ENCODE peak calls at places on chromosomes 16 and 17, in ten cellular contexts. F is endothelial cell, V is activated B cell treated with CpG ODN at 0.5 μM for 24 hours, W is stomach, D is kidney epithelial cell, N is WTC11, T is neural crest cell, P is transverse colon, X is Panc1, I is HCT116. U is an unnamed sample.

GRCh38 chr16:66250686-66251405 is 115.6 kb upstream of the CDH5 start:
- DNase-seq in F (no peak), V (no peak), W (peak), D (no peak), N (no peak), T (peak), P (peak), X (no peak), I (no peak), U (no peak)

GRCh38 chr17:77331161-77331864 is 190.5 kb downstream of the SEC14L1 start:
- DNase-seq in F (peak), V (peak), W (peak), D (peak), N (peak), T (peak), P (peak), X (no peak), I (peak), U (peak)

GRCh38 chr16:31715915-31716314 is 157.7 kb upstream of the ZNF267 start:
- DNase-seq in F (no peak), V (no peak), W (no peak), D (no peak), N (no peak), T (no peak), P (no peak), X (no peak), I (no peak), U (no peak)

GRCh38 chr17:74798239-74798707 is 22.1 kb upstream of the NAT9 start:
- DNase-seq in F (no peak), V (no peak), W (no peak), D (no peak), N (no peak), T (no peak), P (no peak), X (no peak), I (no peak), U (no peak)

GRCh38 chr17:58343131-58343530 is 8.9 kb downstream of the SUPT4H1 start:
- DNase-seq in F (no peak), V (no peak), W (no peak), D (no peak), N (no peak), T (no peak), P (no peak), X (no peak), I (no peak), U (no peak)

GRCh38 chr16:61181982-61182381 is 854.3 kb downstream of the CDH8 start:
- DNase-seq in F (no peak), V (no peak), W (no peak), D (no peak), N (no peak), T (no peak), P (no peak), X (no peak), I (no peak), U (no peak)

GRCh38 chr17:2176484-2177175 is 121.7 kb downstream of the HIC1 start:
- DNase-seq in F (no peak), V (no peak), W (no peak), D (no peak), N (no peak), T (no peak), P (no peak), X (no peak), I (no peak), U (no peak)

GRCh38 chr17:55420776-55421178 is 858 bp downstream of the MMD start:
- DNase-seq in F (peak), V (peak), W (peak), D (no peak), N (peak), T (peak), P (peak), X (no peak), I (no peak), U (peak)

GRCh38 chr16:86611517-86611840 is 33.1 kb downstream of the FOXL1 start:
- DNase-seq in F (no peak), V (no peak), W (no peak), D (no peak), N (no peak), T (no peak), P (no peak), X (no peak), I (no peak), U (no peak)

GRCh38 chr17:1111599-1112443 is 68.0 kb downstream of the ABR start:
- DNase-seq in F (no peak), V (no peak), W (no peak), D (no peak), N (no peak), T (no peak), P (peak), X (no peak), I (no peak), U (no peak)

GRCh38 chr17:63446981-63447687 is 1.0 kb upstream of the CYB561 start:
- DNase-seq in F (peak), V (peak), W (peak), D (no peak), N (peak), T (no peak), P (peak), X (no peak), I (no peak), U (no peak)

GRCh38 chr17:48617515-48618365 is 2.6 kb upstream of the HOXB8 start:
- DNase-seq in F (no peak), V (no peak), W (no peak), D (no peak), N (no peak), T (no peak), P (no peak), X (no peak), I (no peak), U (no peak)

GRCh38 chr17:4739122-4740024 is at the start of the genes CXCL16 and ZMYND15:
- DNase-seq in F (peak), V (peak), W (peak), D (no peak), N (peak), T (peak), P (peak), X (no peak), I (no peak), U (peak)

GRCh38 chr17:51270675-51271074 is 10.3 kb downstream of the UTP18 start:
- DNase-seq in F (no peak), V (no peak), W (no peak), D (no peak), N (no peak), T (no peak), P (no peak), X (no peak), I (no peak), U (no peak)

GRCh38 chr16:4334724-4335495 is 16.2 kb downstream of the PAM16 start:
- DNase-seq in F (no peak), V (no peak), W (no peak), D (no peak), N (no peak), T (no peak), P (no peak), X (no peak), I (no peak), U (no peak)

GRCh38 chr16:71865173-71865863 is 18.7 kb downstream of the ZNF821 start:
- DNase-seq in F (no peak), V (no peak), W (no peak), D (no peak), N (no peak), T (no peak), P (no peak), X (no peak), I (no peak), U (no peak)

GRCh38 chr16:2056681-2057407 is 9.1 kb downstream of the TSC2 start:
- DNase-seq in F (no peak), V (no peak), W (no peak), D (no peak), N (no peak), T (no peak), P (no peak), X (no peak), I (no peak), U (no peak)

GRCh38 chr17:41101586-41102259 is at the start of gene KRTAP4-16:
- DNase-seq in F (no peak), V (no peak), W (no peak), D (no peak), N (no peak), T (no peak), P (no peak), X (no peak), I (no peak), U (no peak)

GRCh38 chr17:77375917-77376651 is 235.3 kb downstream of the SEC14L1 start:
- DNase-seq in F (no peak), V (no peak), W (peak), D (no peak), N (no peak), T (no peak), P (peak), X (no peak), I (no peak), U (no peak)

GRCh38 chr16:474420-475122 is 49.1 kb downstream of the RAB11FIP3 start:
- DNase-seq in F (no peak), V (no peak), W (no peak), D (no peak), N (no peak), T (no peak), P (peak), X (no peak), I (no peak), U (no peak)

GRCh38 chr16:4404247-4404966 is 12.0 kb downstream of the CORO7 start:
- DNase-seq in F (peak), V (no peak), W (peak), D (no peak), N (peak), T (peak), P (peak), X (no peak), I (no peak), U (no peak)

GRCh38 chr16:87263418-87264052 is 53.7 kb downstream of the C16orf95 start:
- DNase-seq in F (no peak), V (no peak), W (peak), D (no peak), N (no peak), T (no peak), P (peak), X (no peak), I (peak), U (no peak)

GRCh38 chr17:60356947-60357346 is 35.0 kb downstream of the USP32 start:
- DNase-seq in F (no peak), V (no peak), W (no peak), D (no peak), N (no peak), T (no peak), P (no peak), X (no peak), I (no peak), U (no peak)

GRCh38 chr17:68021963-68022362 is 13.6 kb upstream of the KPNA2 start:
- DNase-seq in F (no peak), V (no peak), W (no peak), D (no peak), N (no peak), T (no peak), P (no peak), X (no peak), I (no peak), U (no peak)

GRCh38 chr17:17346428-17347233 is 43.5 kb downstream of the NT5M start:
- DNase-seq in F (no peak), V (no peak), W (peak), D (no peak), N (no peak), T (no peak), P (no peak), X (no peak), I (no peak), U (no peak)

GRCh38 chr16:565420-566330 is 1.1 kb upstream of the NHLRC4 start:
- DNase-seq in F (no peak), V (no peak), W (no peak), D (no peak), N (no peak), T (no peak), P (no peak), X (no peak), I (no peak), U (no peak)

GRCh38 chr16:12319464-12320030 is 343.0 kb downstream of the SNX29 start:
- DNase-seq in F (no peak), V (no peak), W (peak), D (no peak), N (no peak), T (no peak), P (no peak), X (no peak), I (no peak), U (no peak)

GRCh38 chr16:49858200-49859129 is 2.6 kb upstream of the ZNF423 start:
- DNase-seq in F (peak), V (peak), W (no peak), D (no peak), N (peak), T (peak), P (peak), X (no peak), I (no peak), U (no peak)

GRCh38 chr16:19375561-19376158 is 42.0 kb upstream of the TMC5 start:
- DNase-seq in F (peak), V (no peak), W (peak), D (no peak), N (peak), T (peak), P (peak), X (peak), I (peak), U (no peak)

GRCh38 chr17:33038740-33039139 is 47.1 kb downstream of the SPACA3 start:
- DNase-seq in F (peak), V (no peak), W (no peak), D (no peak), N (peak), T (peak), P (peak), X (no peak), I (peak), U (peak)

GRCh38 chr16:86568677-86569623 is 2.3 kb downstream of the FOXC2 start:
- DNase-seq in F (no peak), V (no peak), W (no peak), D (no peak), N (no peak), T (no peak), P (no peak), X (no peak), I (no peak), U (no peak)

GRCh38 chr17:55768946-55769624 is 18.2 kb downstream of the PCTP start:
- DNase-seq in F (no peak), V (no peak), W (no peak), D (no peak), N (no peak), T (no peak), P (no peak), X (no peak), I (no peak), U (no peak)

GRCh38 chr17:4043862-4044261 is 79.6 kb upstream of the ATP2A3 start:
- DNase-seq in F (no peak), V (no peak), W (peak), D (no peak), N (no peak), T (no peak), P (peak), X (no peak), I (no peak), U (no peak)

GRCh38 chr17:40316571-40317344 is 7.8 kb downstream of the RARA start:
- DNase-seq in F (peak), V (no peak), W (peak), D (no peak), N (peak), T (peak), P (peak), X (no peak), I (peak), U (peak)

GRCh38 chr17:67514998-67515397 is 137.9 kb downstream of the PITPNC1 start:
- DNase-seq in F (no peak), V (no peak), W (no peak), D (no peak), N (no peak), T (no peak), P (no peak), X (no peak), I (no peak), U (no peak)

GRCh38 chr17:44501866-44502265 is 1.3 kb downstream of the GPATCH8 start:
- DNase-seq in F (no peak), V (no peak), W (no peak), D (no peak), N (no peak), T (no peak), P (no peak), X (no peak), I (no peak), U (no peak)

GRCh38 chr16:2427526-2427925 is 1.7 kb upstream of the CCNF start:
- DNase-seq in F (no peak), V (no peak), W (no peak), D (no peak), N (no peak), T (no peak), P (no peak), X (no peak), I (no peak), U (no peak)

GRCh38 chr17:29241015-29241963 is 5.4 kb upstream of the CRYBA1 start:
- DNase-seq in F (no peak), V (no peak), W (no peak), D (peak), N (peak), T (peak), P (no peak), X (peak), I (peak), U (no peak)
- TF ChIP-seq CTCF in F (no peak), V (no peak), W (no peak), D (no peak), N (no peak), T (no peak), P (no peak), X (no peak), I (no peak), U (no peak)

DNA sequence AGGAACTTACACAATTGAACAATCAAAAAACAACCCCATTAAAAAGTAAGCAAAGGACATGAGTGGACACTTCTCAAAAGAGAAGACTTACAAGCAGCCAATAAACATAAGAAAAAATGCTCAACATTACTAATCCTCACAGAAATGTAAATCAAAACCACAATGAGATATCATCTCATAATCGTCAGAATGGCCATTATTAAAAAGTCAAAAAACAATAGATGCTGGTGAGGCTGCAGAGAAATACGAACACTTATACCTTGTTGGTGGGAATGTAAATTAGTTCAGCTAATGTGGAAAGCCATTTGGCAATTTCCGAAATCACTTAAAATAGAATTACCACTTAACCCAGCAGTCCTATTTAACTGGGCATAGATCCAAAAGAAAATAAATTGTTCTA is 301.9 kb upstream of the KCNJ16 start:
- DNase-seq in F (no peak), V (no peak), W (no peak), D (no peak), N (no peak), T (no peak), P (no peak), X (no peak), I (no peak), U (no peak)
- TF ChIP-seq CTCF in F (no peak), V (no peak), W (no peak), D (no peak), N (no peak), T (no peak), P (no peak), X (no peak), I (no peak), U (no peak)

DNA sequence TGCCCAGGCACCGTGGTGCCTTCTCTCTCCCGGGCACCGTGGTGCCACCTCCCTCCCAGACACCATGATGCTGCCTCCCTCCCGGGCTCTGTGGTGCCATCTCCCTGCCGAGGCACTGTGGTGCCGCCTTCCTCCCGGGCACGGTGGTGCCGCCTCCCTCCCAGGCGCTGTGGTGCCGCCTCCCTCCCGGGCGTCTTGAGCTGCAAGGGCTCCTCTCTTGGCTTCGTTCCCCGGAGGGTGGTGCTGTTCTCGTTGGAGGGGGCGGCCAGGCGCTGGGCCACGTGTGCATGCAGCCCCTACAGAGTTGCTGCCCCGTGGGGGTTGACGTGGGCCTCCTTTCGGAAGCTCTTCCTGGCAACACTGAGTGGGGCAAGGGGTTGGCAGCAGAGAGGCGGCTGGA is 8.2 kb downstream of the CENPX start:
- DNase-seq in F (no peak), V (no peak), W (no peak), D (no peak), N (no peak), T (no peak), P (no peak), X (no peak), I (no peak), U (no peak)
- TF ChIP-seq CTCF in F (no peak), V (no peak), W (no peak), D (no peak), N (no peak), T (no peak), P (peak), X (no peak), I (no peak), U (no peak)

GRCh38 chr16:10942352-10943297 is at the start of gene DEXI:
- DNase-seq in F (peak), V (peak), W (peak), D (no peak), N (peak), T (peak), P (peak), X (peak), I (peak), U (peak)
- TF ChIP-seq CTCF in F (peak), V (no peak), W (no peak), D (no peak), N (peak), T (no peak), P (peak), X (no peak), I (no peak), U (peak)

DNA sequence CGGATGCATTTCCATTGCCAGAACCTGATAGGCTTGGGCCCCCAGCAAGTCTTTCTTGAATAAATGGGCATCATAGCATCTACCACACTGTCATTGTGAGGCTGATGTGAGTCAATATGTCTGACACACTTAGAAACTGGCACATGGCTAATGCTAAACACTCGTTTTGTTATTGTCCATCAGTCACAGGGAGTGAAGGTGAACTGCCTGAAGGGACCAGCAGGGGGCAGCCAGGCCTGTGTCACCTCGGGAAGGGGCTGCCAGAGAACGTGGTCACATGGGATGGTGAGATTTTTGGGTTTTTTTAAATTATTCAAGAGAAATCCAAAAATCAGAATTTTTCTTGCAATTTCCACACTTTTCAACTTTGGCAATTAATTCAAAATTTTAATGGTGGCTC is 831 bp upstream of the RCVRN start:
- DNase-seq in F (peak), V (no peak), W (no peak), D (no peak), N (peak), T (peak), P (no peak), X (no peak), I (peak), U (no peak)
- TF ChIP-seq CTCF in F (peak), V (no peak), W (no peak), D (peak), N (peak), T (peak), P (no peak), X (peak), I (peak), U (peak)

DNA sequence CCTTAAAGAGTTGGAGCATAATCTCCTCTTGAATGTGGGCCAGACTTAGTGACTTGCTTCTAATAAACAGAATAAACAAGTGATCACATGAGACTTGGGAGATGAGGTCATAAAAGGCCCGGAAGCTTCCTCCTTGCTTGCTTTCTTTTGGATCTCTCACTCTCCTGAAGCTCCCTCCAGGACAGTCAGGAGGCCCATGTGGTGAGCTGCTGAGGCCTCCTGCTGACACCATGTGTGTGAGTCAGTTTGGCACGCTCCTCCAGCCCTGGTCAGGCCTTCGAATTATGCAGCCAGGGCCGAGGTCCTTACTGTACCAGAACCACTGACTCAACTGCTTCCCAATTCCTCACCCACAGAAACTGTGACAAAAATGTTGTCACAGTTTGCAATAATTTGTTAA is 53.2 kb downstream of the NDEL1 start:
- DNase-seq in F (no peak), V (no peak), W (no peak), D (peak), N (no peak), T (no peak), P (no peak), X (peak), I (no peak), U (no peak)
- TF ChIP-seq CTCF in F (no peak), V (no peak), W (no peak), D (no peak), N (no peak), T (no peak), P (no peak), X (no peak), I (no peak), U (no peak)

U was measured in mesothelial cell of epicardium.